ENCODE peak calls at places on chromosomes 5 and 9, in four cellular contexts. S, A, X and L are unnamed samples.

GRCh38 chr5:176388003-176388340 is 426 bp downstream of the NOP16 start:
- DNase-seq in S (no peak), A (no peak), X (no peak), L (peak; percentile 32)

GRCh38 chr5:173056783-173057061 is 570 bp downstream of the CREBRF start:
- DNase-seq in X (no peak), A (no peak), S (no peak), L (peak; percentile 82)

GRCh38 chr5:68180286-68181038 is 35.1 kb upstream of the PIK3R1 start:
- DNase-seq in X (no peak), S (no peak), A (peak; percentile 53), L (no peak)

GRCh38 chr9:94870793-94871558 is 144.5 kb downstream of the AOPEP start:
- DNase-seq in X (no peak), A (no peak), S (no peak), L (no peak)

GRCh38 chr5:107566537-107566875 is 104.2 kb downstream of the EFNA5 start:
- DNase-seq in S (no peak), A (no peak), X (no peak), L (no peak)

GRCh38 chr5:143244000-143244736 is 159.3 kb downstream of the NR3C1 start:
- DNase-seq in A (peak; percentile 77), X (no peak), S (no peak), L (no peak)

GRCh38 chr5:134813407-134813806 is 32.4 kb upstream of the C5orf24 start:
- DNase-seq in S (no peak), A (no peak), X (no peak), L (no peak)

GRCh38 chr5:52727001-52727400 is 60.7 kb upstream of the ITGA1 start:
- DNase-seq in A (no peak), X (no peak), S (no peak), L (no peak)

GRCh38 chr5:124315746-124316415 is 430.6 kb downstream of the ZNF608 start:
- DNase-seq in X (no peak), A (no peak), S (no peak), L (no peak)

GRCh38 chr5:90093931-90094485 is 315.5 kb downstream of the CETN3 start:
- DNase-seq in S (no peak), A (no peak), X (no peak), L (no peak)